ENCODE peak calls at places on chromosomes 1 and 21, in seven cellular contexts. X, J, K, Q, U, P and E are unnamed samples.

GRCh38 chr21:41133896-41134522 is 34.0 kb upstream of the BACE2 start:
- DNase-seq in X (peak; percentile 15), J (no peak), K (peak; percentile 64), Q (peak; percentile 32), U (no peak), P (no peak), E (no peak)

GRCh38 chr21:43361127-43361492 is 65.8 kb downstream of the SIK1 start:
- DNase-seq in X (no peak), J (no peak), K (peak; percentile 67), Q (no peak), U (no peak), P (no peak), E (no peak)

GRCh38 chr1:218828125-218828650 is 345.5 kb upstream of the LYPLAL1 start:
- DNase-seq in X (no peak), J (no peak), K (no peak), Q (no peak), U (no peak), P (no peak), E (no peak)

GRCh38 chr1:224205438-224205840 is 22.4 kb downstream of the DEGS1 start:
- DNase-seq in X (no peak), J (no peak), K (peak; percentile 53), Q (peak; percentile 45), U (peak; percentile 56), P (no peak), E (no peak)

GRCh38 chr1:76764638-76765572 is 102.4 kb upstream of the ST6GALNAC5 start:
- DNase-seq in X (no peak), J (no peak), K (no peak), Q (no peak), U (no peak), P (peak; percentile 1), E (no peak)

GRCh38 chr1:94600556-94600955 is 59.0 kb upstream of the F3 start:
- DNase-seq in X (no peak), J (no peak), K (no peak), Q (no peak), U (no peak), P (no peak), E (no peak)

GRCh38 chr1:66359815-66360214 is 174.1 kb upstream of the SGIP1 start:
- DNase-seq in X (no peak), J (no peak), K (no peak), Q (no peak), U (no peak), P (no peak), E (no peak)

GRCh38 chr1:212244441-212244840 is 40.8 kb upstream of the PPP2R5A start:
- DNase-seq in X (no peak), J (no peak), K (no peak), Q (no peak), U (no peak), P (no peak), E (no peak)

GRCh38 chr1:147077523-147077922 is 94.7 kb downstream of the PRKAB2 start:
- DNase-seq in X (no peak), J (no peak), K (no peak), Q (no peak), U (no peak), P (no peak), E (no peak)

GRCh38 chr1:15938628-15939161 is 37.2 kb downstream of the ZBTB17 start:
- DNase-seq in X (no peak), J (no peak), K (no peak), Q (no peak), U (no peak), P (no peak), E (no peak)